ENCODE peak calls at places on chromosomes 12 and 14, in seven cellular contexts. Y is naive thymus-derived CD8-positive, alpha-beta T cell; Z is NCI-H146; M is fibroblast of mammary gland; W is AG04450; R is heart right ventricle; P is ascending aorta. S is an unnamed sample.

GRCh38 chr12:53236443-53237111 is 4.6 kb upstream of the RARG start:
- DNase-seq in Z (no peak), M (no peak), W (no peak), Y (peak), P (no peak), R (no peak), S (peak)

GRCh38 chr12:121668750-121669524 is 517 bp downstream of the MORN3 start:
- DNase-seq in Y (peak), Z (peak), R (no peak), M (peak), W (no peak), P (no peak), S (peak)

GRCh38 chr12:110689002-110689600 is at the start of gene HVCN1:
- DNase-seq in M (no peak), R (peak), Y (peak), Z (peak), P (peak), W (no peak), S (peak)

GRCh38 chr12:93924367-93924766 is 224.0 kb upstream of the PLXNC1 start:
- DNase-seq in Z (no peak), P (no peak), Y (no peak), M (no peak), R (no peak), W (no peak), S (peak)

GRCh38 chr12:67433393-67434175 is 164.4 kb downstream of the CAND1 start:
- DNase-seq in M (peak), R (no peak), Z (no peak), Y (no peak), P (no peak), W (no peak), S (no peak)

GRCh38 chr14:62181591-62181990 is 419.4 kb downstream of the SNAPC1 start:
- DNase-seq in P (no peak), Y (no peak), R (no peak), M (no peak), W (no peak), Z (no peak), S (no peak)

GRCh38 chr12:80187660-80188090 is 88.3 kb downstream of the OTOGL start:
- DNase-seq in Z (peak), Y (no peak), R (peak), W (no peak), M (peak), P (no peak), S (no peak)

GRCh38 chr14:29716150-29716549 is 211.5 kb downstream of the PRKD1 start:
- DNase-seq in Y (no peak), M (peak), Z (no peak), P (no peak), W (peak), R (no peak), S (no peak)

GRCh38 chr14:68143341-68143807 is 323.8 kb downstream of the RAD51B start:
- DNase-seq in P (peak), W (no peak), Y (peak), Z (no peak), M (peak), R (peak), S (no peak)